ENCODE peak calls at places on chromosomes 4 and X, in five cellular contexts. One of them, this sample, is unnamed.

GRCh38 chr4:148834804-148835598 is 392.8 kb upstream of the NR3C2 start:
- DNase-seq in A549: no peak
- DNase-seq in NB4: peak; percentile 26
- DNase-seq in Peyer's patch: no peak
- DNase-seq in heart left ventricle: no peak
- DNase-seq in this sample: no peak

GRCh38 chr4:8846864-8847263 is 24.8 kb downstream of the HMX1 start:
- DNase-seq in heart left ventricle: peak; percentile 40
- DNase-seq in A549: no peak
- DNase-seq in Peyer's patch: peak; percentile 9
- DNase-seq in NB4: no peak
- DNase-seq in this sample: no peak

GRCh38 chr4:139734875-139735380 is 69.3 kb downstream of the MGST2 start:
- DNase-seq in NB4: peak; percentile 77
- DNase-seq in heart left ventricle: peak; percentile 93
- DNase-seq in A549: no peak
- DNase-seq in Peyer's patch: peak; percentile 81
- DNase-seq in this sample: peak; percentile 97

GRCh38 chrX:65985922-65986588 is 53.8 kb downstream of the VSIG4 start:
- DNase-seq in Peyer's patch: no peak
- DNase-seq in NB4: peak; percentile 91
- DNase-seq in A549: peak; percentile 25
- DNase-seq in heart left ventricle: no peak
- DNase-seq in this sample: peak; percentile 32

GRCh38 chr4:45568694-45569093 is 555.2 kb downstream of the GABRG1 start:
- DNase-seq in A549: no peak
- DNase-seq in heart left ventricle: no peak
- DNase-seq in NB4: no peak
- DNase-seq in Peyer's patch: no peak
- DNase-seq in this sample: no peak

GRCh38 chr4:112765317-112765989 is 128.5 kb downstream of the LARP7 start:
- DNase-seq in Peyer's patch: no peak
- DNase-seq in heart left ventricle: no peak
- DNase-seq in NB4: peak; percentile 50
- DNase-seq in A549: no peak
- DNase-seq in this sample: no peak

GRCh38 chr4:88812420-88812819 is 114.8 kb upstream of the NAP1L5 start:
- DNase-seq in heart left ventricle: no peak
- DNase-seq in NB4: no peak
- DNase-seq in A549: no peak
- DNase-seq in Peyer's patch: no peak
- DNase-seq in this sample: peak; percentile 44

GRCh38 chrX:22164770-22165388 is 107.8 kb upstream of the CBLL2 start:
- DNase-seq in heart left ventricle: no peak
- DNase-seq in A549: no peak
- DNase-seq in Peyer's patch: no peak
- DNase-seq in NB4: no peak
- DNase-seq in this sample: no peak

GRCh38 chr4:52299120-52299519 is 248.0 kb downstream of the SPATA18 start:
- DNase-seq in Peyer's patch: no peak
- DNase-seq in A549: no peak
- DNase-seq in NB4: no peak
- DNase-seq in heart left ventricle: no peak
- DNase-seq in this sample: no peak

GRCh38 chr4:113553082-113553481 is 208.5 kb downstream of the CAMK2D start:
- DNase-seq in NB4: no peak
- DNase-seq in Peyer's patch: no peak
- DNase-seq in heart left ventricle: no peak
- DNase-seq in A549: no peak
- DNase-seq in this sample: no peak

GRCh38 chr4:74933562-74934015 is 673 bp downstream of the PARM1 start:
- DNase-seq in A549: no peak
- DNase-seq in NB4: no peak
- DNase-seq in Peyer's patch: peak; percentile 53
- DNase-seq in heart left ventricle: peak; percentile 52
- DNase-seq in this sample: peak; percentile 43

GRCh38 chr4:25937801-25938200 is 23.8 kb downstream of the SMIM20 start:
- DNase-seq in NB4: no peak
- DNase-seq in A549: no peak
- DNase-seq in heart left ventricle: no peak
- DNase-seq in Peyer's patch: no peak
- DNase-seq in this sample: no peak

GRCh38 chrX:71099736-71100135 is 4.1 kb downstream of the FOXO4 start:
- DNase-seq in NB4: no peak
- DNase-seq in heart left ventricle: no peak
- DNase-seq in A549: no peak
- DNase-seq in Peyer's patch: no peak
- DNase-seq in this sample: no peak

GRCh38 chrX:74537011-74537390 is 77.4 kb downstream of the RLIM start:
- DNase-seq in heart left ventricle: no peak
- DNase-seq in Peyer's patch: no peak
- DNase-seq in NB4: peak; percentile 62
- DNase-seq in A549: no peak
- DNase-seq in this sample: no peak

GRCh38 chr4:40427138-40427537 is 92.0 kb downstream of the CHRNA9 start:
- DNase-seq in Peyer's patch: no peak
- DNase-seq in NB4: peak; percentile 70
- DNase-seq in A549: no peak
- DNase-seq in heart left ventricle: no peak
- DNase-seq in this sample: no peak

GRCh38 chr4:135277980-135278315 is 1076.4 kb upstream of the PABPC4L start:
- DNase-seq in Peyer's patch: no peak
- DNase-seq in heart left ventricle: no peak
- DNase-seq in A549: no peak
- DNase-seq in NB4: no peak
- DNase-seq in this sample: no peak

GRCh38 chr4:173490817-173491518 is 39.1 kb downstream of the HAND2 start:
- DNase-seq in A549: no peak
- DNase-seq in heart left ventricle: no peak
- DNase-seq in NB4: peak; percentile 77
- DNase-seq in Peyer's patch: no peak
- DNase-seq in this sample: no peak

GRCh38 chr4:87608229-87608628 is at the start of gene DSPP:
- DNase-seq in NB4: no peak
- DNase-seq in A549: no peak
- DNase-seq in Peyer's patch: no peak
- DNase-seq in heart left ventricle: no peak
- DNase-seq in this sample: no peak

GRCh38 chr4:83757121-83757621 is 221.3 kb downstream of the GPAT3 start:
- DNase-seq in NB4: no peak
- DNase-seq in heart left ventricle: no peak
- DNase-seq in Peyer's patch: no peak
- DNase-seq in A549: no peak
- DNase-seq in this sample: no peak
- TF ChIP-seq POLR2A in NB4: no peak
- TF ChIP-seq POLR2A in heart left ventricle: no peak
- TF ChIP-seq POLR2A in Peyer's patch: no peak
- TF ChIP-seq POLR2A in A549: no peak
- TF ChIP-seq POLR2A in this sample: no peak

GRCh38 chr4:107930821-107931774 is at the start of gene CYP2U1:
- DNase-seq in heart left ventricle: peak; percentile 94
- DNase-seq in Peyer's patch: peak; percentile 90
- DNase-seq in A549: peak; percentile 66
- DNase-seq in NB4: no peak
- DNase-seq in this sample: peak; percentile 97
- TF ChIP-seq POLR2A in heart left ventricle: peak; percentile 79
- TF ChIP-seq POLR2A in Peyer's patch: peak; percentile 23
- TF ChIP-seq POLR2A in A549: peak; percentile 40
- TF ChIP-seq POLR2A in NB4: no peak
- TF ChIP-seq POLR2A in this sample: peak; percentile 53

GRCh38 chrX:2321411-2321810 is 179.4 kb downstream of the DHRSX start:
- DNase-seq in Peyer's patch: no peak
- DNase-seq in A549: no peak
- DNase-seq in NB4: no peak
- DNase-seq in heart left ventricle: no peak
- DNase-seq in this sample: no peak
- TF ChIP-seq POLR2A in Peyer's patch: no peak
- TF ChIP-seq POLR2A in A549: no peak
- TF ChIP-seq POLR2A in NB4: no peak
- TF ChIP-seq POLR2A in heart left ventricle: no peak
- TF ChIP-seq POLR2A in this sample: no peak

GRCh38 chr4:81482344-81482743 is 10.6 kb upstream of the RASGEF1B start:
- DNase-seq in Peyer's patch: no peak
- DNase-seq in A549: no peak
- DNase-seq in NB4: no peak
- DNase-seq in heart left ventricle: no peak
- DNase-seq in this sample: no peak

GRCh38 chr4:81486502-81486901 is 14.8 kb upstream of the RASGEF1B start:
- DNase-seq in A549: no peak
- DNase-seq in heart left ventricle: no peak
- DNase-seq in NB4: no peak
- DNase-seq in Peyer's patch: no peak
- DNase-seq in this sample: no peak

GRCh38 chr4:81481151-81481550 is 9.4 kb upstream of the RASGEF1B start:
- DNase-seq in Peyer's patch: no peak
- DNase-seq in A549: no peak
- DNase-seq in NB4: no peak
- DNase-seq in heart left ventricle: no peak
- DNase-seq in this sample: no peak

GRCh38 chr4:81490761-81491160 is 19.1 kb upstream of the RASGEF1B start:
- DNase-seq in Peyer's patch: no peak
- DNase-seq in A549: no peak
- DNase-seq in heart left ventricle: no peak
- DNase-seq in NB4: no peak
- DNase-seq in this sample: no peak

GRCh38 chr4:81485310-81485980 is 13.7 kb upstream of the RASGEF1B start:
- DNase-seq in NB4: no peak
- DNase-seq in Peyer's patch: no peak
- DNase-seq in A549: no peak
- DNase-seq in heart left ventricle: no peak
- DNase-seq in this sample: no peak
- TF ChIP-seq POLR2A in NB4: no peak
- TF ChIP-seq POLR2A in Peyer's patch: no peak
- TF ChIP-seq POLR2A in A549: no peak
- TF ChIP-seq POLR2A in heart left ventricle: no peak
- TF ChIP-seq POLR2A in this sample: no peak

GRCh38 chrX:15675490-15675921 is 10.9 kb upstream of the CLTRN start:
- DNase-seq in NB4: peak; percentile 79
- DNase-seq in heart left ventricle: peak; percentile 85
- DNase-seq in A549: peak; percentile 54
- DNase-seq in Peyer's patch: no peak
- DNase-seq in this sample: peak; percentile 87
- TF ChIP-seq POLR2A in NB4: peak; percentile 4
- TF ChIP-seq POLR2A in heart left ventricle: no peak
- TF ChIP-seq POLR2A in A549: peak; percentile 60
- TF ChIP-seq POLR2A in Peyer's patch: no peak
- TF ChIP-seq POLR2A in this sample: no peak

DNA sequence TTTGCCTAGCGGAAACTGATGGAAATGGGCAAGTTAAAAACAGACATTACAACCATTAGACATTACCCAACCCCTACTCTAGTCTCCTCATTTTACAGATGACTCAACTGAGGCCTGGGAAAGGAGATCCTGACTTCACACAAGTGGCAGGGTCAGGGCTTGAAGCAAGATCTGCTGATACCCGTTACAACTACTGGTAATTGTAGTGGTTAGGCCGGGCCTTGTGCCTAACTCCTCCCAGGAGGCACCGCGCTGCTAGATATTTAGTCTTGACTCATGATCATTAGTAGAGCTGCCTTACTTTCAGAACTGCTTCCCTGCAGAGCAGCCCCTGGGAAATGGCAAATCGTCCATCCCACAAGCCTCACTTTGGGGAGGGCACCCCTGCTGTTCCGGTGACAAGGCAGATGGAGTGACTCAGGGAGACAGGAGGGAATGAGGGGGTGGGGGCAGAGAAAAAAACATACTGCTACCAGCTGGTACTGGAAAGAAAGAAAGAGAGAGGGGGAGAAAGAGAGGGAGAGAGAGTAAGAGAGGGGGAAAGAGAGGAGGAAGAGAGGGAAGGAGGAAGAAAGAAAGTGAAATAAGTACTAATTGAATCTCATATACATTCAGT is 12.2 kb downstream of the ARHGEF6 start:
- DNase-seq in NB4: peak; percentile 95
- DNase-seq in Peyer's patch: no peak
- DNase-seq in heart left ventricle: no peak
- DNase-seq in A549: no peak
- DNase-seq in this sample: peak; percentile 53
- TF ChIP-seq POLR2A in NB4: no peak
- TF ChIP-seq POLR2A in Peyer's patch: no peak
- TF ChIP-seq POLR2A in heart left ventricle: no peak
- TF ChIP-seq POLR2A in A549: no peak
- TF ChIP-seq POLR2A in this sample: peak; percentile 32

GRCh38 chr4:56977321-56978012 is at the start of gene NOA1:
- DNase-seq in heart left ventricle: peak; percentile 98
- DNase-seq in Peyer's patch: peak; percentile 98
- DNase-seq in A549: peak; percentile 81
- DNase-seq in NB4: peak; percentile 99
- DNase-seq in this sample: peak; percentile 99
- TF ChIP-seq POLR2A in heart left ventricle: peak; percentile 82
- TF ChIP-seq POLR2A in Peyer's patch: peak; percentile 61
- TF ChIP-seq POLR2A in A549: peak; percentile 82
- TF ChIP-seq POLR2A in NB4: peak; percentile 78
- TF ChIP-seq POLR2A in this sample: peak; percentile 23

GRCh38 chrX:48511561-48511960 is 2.8 kb downstream of the PORCN start:
- DNase-seq in heart left ventricle: no peak
- DNase-seq in NB4: no peak
- DNase-seq in A549: peak; percentile 40
- DNase-seq in Peyer's patch: no peak
- DNase-seq in this sample: no peak

GRCh38 chrX:48509245-48509590 is 426 bp downstream of the PORCN start:
- DNase-seq in Peyer's patch: no peak
- DNase-seq in heart left ventricle: no peak
- DNase-seq in NB4: no peak
- DNase-seq in A549: no peak
- DNase-seq in this sample: no peak

GRCh38 chrX:48507246-48507645 is 1.5 kb upstream of the PORCN start:
- DNase-seq in Peyer's patch: no peak
- DNase-seq in heart left ventricle: no peak
- DNase-seq in A549: no peak
- DNase-seq in NB4: no peak
- DNase-seq in this sample: no peak

GRCh38 chrX:48509619-48510018 is 827 bp downstream of the PORCN start:
- DNase-seq in A549: no peak
- DNase-seq in Peyer's patch: no peak
- DNase-seq in NB4: no peak
- DNase-seq in heart left ventricle: no peak
- DNase-seq in this sample: no peak

GRCh38 chrX:48508400-48509244 is at the start of gene PORCN:
- DNase-seq in Peyer's patch: peak; percentile 86
- DNase-seq in A549: peak; percentile 80
- DNase-seq in NB4: peak; percentile 85
- DNase-seq in heart left ventricle: peak; percentile 92
- DNase-seq in this sample: peak; percentile 96
- TF ChIP-seq POLR2A in Peyer's patch: peak; percentile 36
- TF ChIP-seq POLR2A in A549: peak; percentile 64
- TF ChIP-seq POLR2A in NB4: peak; percentile 66
- TF ChIP-seq POLR2A in heart left ventricle: peak; percentile 68
- TF ChIP-seq POLR2A in this sample: peak; percentile 23

DNA sequence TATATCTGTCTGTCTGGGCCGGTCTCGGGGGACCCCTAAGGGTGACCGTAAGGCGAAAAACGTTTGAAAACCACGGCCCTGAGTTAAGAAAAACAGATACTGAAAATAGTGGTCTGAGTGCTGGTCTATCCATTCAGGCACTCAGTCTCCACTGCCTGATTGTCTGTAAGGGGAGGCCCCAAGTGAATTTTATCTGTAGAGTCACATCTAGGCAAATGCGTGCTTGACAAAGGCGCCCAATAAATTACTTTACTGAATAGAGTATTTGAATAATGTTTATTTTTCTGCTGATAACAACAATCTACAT is 461 bp downstream of the HNRNPH2 start:
- DNase-seq in A549: no peak
- DNase-seq in Peyer's patch: no peak
- DNase-seq in heart left ventricle: no peak
- DNase-seq in NB4: no peak
- DNase-seq in this sample: no peak
- TF ChIP-seq POLR2A in A549: no peak
- TF ChIP-seq POLR2A in Peyer's patch: no peak
- TF ChIP-seq POLR2A in heart left ventricle: no peak
- TF ChIP-seq POLR2A in NB4: no peak
- TF ChIP-seq POLR2A in this sample: no peak